ENCODE peak calls at places on chromosome 12, in eight cellular contexts. T is endothelial cell of umbilical vein, U is tibial nerve, W is neural progenitor cell, P is HFF-Myc, O is AG04449, E is adrenal gland, K is psoas muscle. G is an unnamed sample.

GRCh38 chr12:48349471-48349870 is 1.2 kb downstream of the ZNF641 start:
- DNase-seq in T (peak; percentile 19), U (peak; percentile 39), W (no peak), P (no peak), O (no peak), E (no peak), K (peak; percentile 59), G (peak; percentile 30)

GRCh38 chr12:49870501-49871262 is 27.8 kb upstream of the BCDIN3D start:
- DNase-seq in T (no peak), U (no peak), W (no peak), P (no peak), O (no peak), E (no peak), K (no peak), G (no peak)

GRCh38 chr12:10304161-10304574 is 3.5 kb upstream of the KLRD1 start:
- DNase-seq in T (no peak), U (no peak), W (no peak), P (peak; percentile 38), O (peak; percentile 31), E (no peak), K (no peak), G (peak; percentile 58)

GRCh38 chr12:132866251-132866828 is 21.1 kb downstream of the CHFR start:
- DNase-seq in T (no peak), U (no peak), W (no peak), P (peak; percentile 24), O (peak; percentile 28), E (no peak), K (no peak), G (peak; percentile 60)

GRCh38 chr12:7099290-7099996 is 7.2 kb upstream of the C1R start:
- DNase-seq in T (no peak), U (no peak), W (no peak), P (no peak), O (no peak), E (no peak), K (no peak), G (no peak)

GRCh38 chr12:93686572-93687365 is 9.6 kb downstream of the CRADD start:
- DNase-seq in T (no peak), U (no peak), W (no peak), P (no peak), O (no peak), E (no peak), K (no peak), G (no peak)

GRCh38 chr12:67512061-67512460 is 136.5 kb upstream of the DYRK2 start:
- DNase-seq in T (no peak), U (no peak), W (no peak), P (no peak), O (no peak), E (no peak), K (no peak), G (peak; percentile 46)

GRCh38 chr12:53051881-53052412 is 2.1 kb downstream of the TNS2 start:
- DNase-seq in T (no peak), U (no peak), W (no peak), P (no peak), O (no peak), E (no peak), K (peak; percentile 69), G (no peak)

GRCh38 chr12:93415723-93416464 is 25.9 kb downstream of the UBE2N start:
- DNase-seq in T (no peak), U (no peak), W (no peak), P (peak; percentile 24), O (no peak), E (no peak), K (no peak), G (peak; percentile 71)

GRCh38 chr12:7042847-7043246 is 17.7 kb upstream of the C1S start:
- DNase-seq in T (peak; percentile 43), U (no peak), W (peak; percentile 35), P (no peak), O (no peak), E (no peak), K (no peak), G (peak; percentile 45)

GRCh38 chr12:131833896-131834641 is 5.9 kb downstream of the MMP17 start:
- DNase-seq in T (no peak), U (no peak), W (peak; percentile 69), P (no peak), O (no peak), E (no peak), K (no peak), G (no peak)

GRCh38 chr12:58745348-58746125 is 174.8 kb downstream of the LRIG3 start:
- DNase-seq in T (no peak), U (no peak), W (peak; percentile 52), P (no peak), O (no peak), E (no peak), K (no peak), G (no peak)

GRCh38 chr12:77687346-77687745 is 143.3 kb upstream of the NAV3 start:
- DNase-seq in T (no peak), U (no peak), W (no peak), P (no peak), O (no peak), E (no peak), K (no peak), G (peak; percentile 66)

GRCh38 chr12:77685112-77685511 is 145.6 kb upstream of the NAV3 start:
- DNase-seq in T (peak; percentile 80), U (peak; percentile 59), W (peak; percentile 85), P (peak; percentile 63), O (peak; percentile 49), E (peak; percentile 61), K (peak; percentile 43), G (peak; percentile 84)

GRCh38 chr12:77689510-77690086 is 141.1 kb upstream of the NAV3 start:
- DNase-seq in T (no peak), U (no peak), W (no peak), P (no peak), O (no peak), E (no peak), K (no peak), G (no peak)

GRCh38 chr12:77685906-77686305 is 144.8 kb upstream of the NAV3 start:
- DNase-seq in T (no peak), U (no peak), W (no peak), P (no peak), O (no peak), E (no peak), K (no peak), G (no peak)

GRCh38 chr12:77686760-77687159 is 143.9 kb upstream of the NAV3 start:
- DNase-seq in T (peak; percentile 18), U (no peak), W (no peak), P (no peak), O (no peak), E (no peak), K (no peak), G (peak; percentile 21)
- TF ChIP-seq CTCF in T (no peak), U (no peak), W (peak; percentile 55), P (no peak), O (peak; percentile 13), E (no peak), K (no peak), G (peak; percentile 29)

GRCh38 chr12:96378319-96378718 is 21.9 kb downstream of the CDK17 start:
- DNase-seq in T (no peak), U (no peak), W (no peak), P (no peak), O (no peak), E (no peak), K (no peak), G (no peak)
- H3K4me3 ChIP-seq in T (no peak overlapping the region), U (no peak overlapping the region), W (no peak overlapping the region), P (no peak overlapping the region), O (no peak overlapping the region), E (no peak overlapping the region), K (no peak overlapping the region), G (no peak overlapping the region)

DNA sequence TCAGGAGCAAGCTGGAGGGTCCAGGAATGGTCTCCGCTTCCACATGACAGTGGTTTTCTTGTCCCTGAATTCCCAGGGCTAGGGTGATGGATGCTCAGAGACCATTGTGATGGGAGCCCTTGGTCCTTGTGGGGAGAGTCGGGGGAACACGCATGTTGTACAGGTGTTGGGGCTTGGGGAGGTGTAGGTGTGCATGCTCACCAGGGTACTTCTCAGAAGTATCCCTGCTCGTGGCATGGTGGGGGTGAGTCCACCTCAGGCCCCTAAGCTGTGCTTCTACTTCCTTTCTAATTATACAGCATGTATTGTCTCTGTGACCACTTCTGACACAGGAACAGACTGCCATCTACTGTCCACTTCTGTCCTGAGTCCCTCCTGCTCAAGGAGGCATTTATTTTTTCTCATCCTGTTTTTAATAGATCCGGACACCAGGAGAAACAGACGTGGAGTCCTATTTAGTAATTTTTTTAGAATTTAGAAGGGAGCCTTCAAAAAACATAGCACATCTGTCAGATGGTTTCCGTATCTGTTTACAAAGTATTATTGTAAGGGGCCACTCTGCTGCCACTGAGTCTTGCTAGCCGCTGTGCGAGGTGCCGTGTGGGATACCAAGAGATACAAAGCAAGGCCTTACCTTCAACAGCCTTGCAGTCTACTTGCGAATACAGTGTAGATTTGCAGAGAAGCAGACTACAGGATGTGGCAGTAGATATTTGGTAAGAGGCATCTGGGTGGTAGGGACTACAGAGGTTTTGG is 10.5 kb downstream of the NTF3 start:
- DNase-seq in T (peak; percentile 49), U (no peak), W (peak; percentile 71), P (no peak), O (no peak), E (peak; percentile 30), K (no peak), G (peak; percentile 75)
- TF ChIP-seq CTCF in T (peak; percentile 45), U (peak; percentile 53), W (peak; percentile 72), P (peak; percentile 57), O (peak; percentile 58), E (peak; percentile 56), K (peak; percentile 75), G (peak; percentile 72)

GRCh38 chr12:14256555-14257169 is 108.8 kb upstream of the ATF7IP start:
- DNase-seq in T (peak; percentile 85), U (peak; percentile 82), W (peak; percentile 77), P (peak; percentile 72), O (no peak), E (peak; percentile 70), K (peak; percentile 84), G (peak; percentile 89)

GRCh38 chr12:14259481-14260010 is 105.9 kb upstream of the ATF7IP start:
- DNase-seq in T (no peak), U (no peak), W (no peak), P (no peak), O (no peak), E (no peak), K (no peak), G (no peak)

GRCh38 chr12:14257303-14257733 is 108.2 kb upstream of the ATF7IP start:
- DNase-seq in T (no peak), U (no peak), W (no peak), P (no peak), O (no peak), E (no peak), K (no peak), G (no peak)

GRCh38 chr12:14258468-14258947 is 107.0 kb upstream of the ATF7IP start:
- DNase-seq in T (no peak), U (no peak), W (peak; percentile 49), P (no peak), O (no peak), E (no peak), K (peak; percentile 56), G (peak; percentile 41)

GRCh38 chr12:14257734-14258467 is 107.6 kb upstream of the ATF7IP start:
- DNase-seq in T (peak; percentile 99), U (peak; percentile 99), W (peak; percentile 96), P (peak; percentile 100), O (peak; percentile 99), E (peak; percentile 93), K (peak; percentile 92), G (peak; percentile 99)
- H3K4me3 ChIP-seq in T (no peak overlapping the region), U (no peak overlapping the region), W (no peak overlapping the region), P (no peak overlapping the region), O (no peak overlapping the region), E (no peak overlapping the region), K (peak overlapping the region; percentile 25), G (no peak overlapping the region)

G was measured in AG10803.